ENCODE peak calls at places on chromosome 2, in four cellular contexts. Q is stimulated activated CD4-positive, alpha-beta T cell treated with anti-CD3 and anti-CD28 coated beads, TNF-alpha, amount 100 ng/mL, for 4 hours; Z is uterus; V is neural crest cell. S is an unnamed sample.

GRCh38 chr2:96800762-96801463 is 15.2 kb upstream of the CNNM3 start:
- DNase-seq in V (peak; percentile 57), Q (peak; percentile 54), Z (peak; percentile 72), S (peak; percentile 53)

GRCh38 chr2:150788741-150789140 is 301.3 kb upstream of the RND3 start:
- DNase-seq in Q (no peak), Z (no peak), V (no peak), S (no peak)

GRCh38 chr2:223779877-223780276 is 57.5 kb downstream of the AP1S3 start:
- DNase-seq in V (peak; percentile 14), Q (peak; percentile 4), Z (no peak), S (no peak)

GRCh38 chr2:86307431-86307830 is 30.0 kb downstream of the REEP1 start:
- DNase-seq in Q (no peak), Z (no peak), V (no peak), S (no peak)

GRCh38 chr2:98281607-98282006 is 64.6 kb upstream of the CNGA3 start:
- DNase-seq in V (no peak), Z (no peak), Q (no peak), S (no peak)

GRCh38 chr2:11598228-11598731 is 64.4 kb downstream of the GREB1 start:
- DNase-seq in Q (no peak), Z (no peak), V (no peak), S (no peak)

GRCh38 chr2:128511731-128512663 is 193.3 kb upstream of the HS6ST1 start:
- DNase-seq in V (no peak), Z (no peak), Q (no peak), S (no peak)

GRCh38 chr2:45458909-45459563 is 152.0 kb downstream of the SRBD1 start:
- DNase-seq in V (no peak), Q (no peak), Z (peak; percentile 13), S (no peak)